ENCODE peak calls at places on chromosomes 11 and 22, in five cellular contexts. Q, O, C, P and R are unnamed samples.

GRCh38 chr11:75272391-75272790 is 31.8 kb downstream of the TPBGL start:
- DNase-seq in Q (no peak), O (no peak), C (no peak), P (no peak), R (no peak)

GRCh38 chr11:119940401-119940976 is 197.4 kb downstream of the TRIM29 start:
- DNase-seq in Q (no peak), O (no peak), C (no peak), P (no peak), R (no peak)

GRCh38 chr11:85171648-85172257 is 455.4 kb downstream of the DLG2 start:
- DNase-seq in Q (no peak), O (no peak), C (no peak), P (no peak), R (no peak)

GRCh38 chr11:35525501-35526175 is at the start of gene PAMR1:
- DNase-seq in Q (peak), O (peak), C (no peak), P (peak), R (peak)

GRCh38 chr22:37242395-37242918 is 1.6 kb downstream of the RAC2 start:
- DNase-seq in Q (no peak), O (no peak), C (peak), P (peak), R (peak)

GRCh38 chr11:65395961-65396530 is 9.6 kb downstream of the FRMD8 start:
- DNase-seq in Q (no peak), O (no peak), C (no peak), P (no peak), R (no peak)

GRCh38 chr22:45460288-45461109 is 42.2 kb upstream of the FBLN1 start:
- DNase-seq in Q (peak), O (peak), C (no peak), P (no peak), R (no peak)

GRCh38 chr11:43541993-43542392 is 138.5 kb upstream of the HSD17B12 start:
- DNase-seq in Q (no peak), O (no peak), C (no peak), P (no peak), R (no peak)

GRCh38 chr22:35400335-35400680 is 368 bp downstream of the MCM5 start:
- DNase-seq in Q (peak), O (no peak), C (no peak), P (no peak), R (no peak)

GRCh38 chr11:1305063-1305495 is 4.4 kb downstream of the TOLLIP start:
- DNase-seq in Q (no peak), O (no peak), C (no peak), P (no peak), R (no peak)

GRCh38 chr11:2586091-2586792 is 113.6 kb downstream of the KCNQ1OT1 start:
- DNase-seq in Q (peak), O (no peak), C (no peak), P (peak), R (peak)

GRCh38 chr11:34773826-34774225 is 142.4 kb downstream of the APIP start:
- DNase-seq in Q (no peak), O (peak), C (no peak), P (no peak), R (no peak)

GRCh38 chr11:45322891-45323597 is 36.9 kb upstream of the SYT13 start:
- DNase-seq in Q (no peak), O (no peak), C (no peak), P (no peak), R (no peak)

GRCh38 chr11:72709478-72710238 is 35.4 kb upstream of the PDE2A start:
- DNase-seq in Q (no peak), O (no peak), C (no peak), P (no peak), R (no peak)

GRCh38 chr11:15969701-15970329 is 386.5 kb downstream of the SOX6 start:
- DNase-seq in Q (no peak), O (peak), C (no peak), P (no peak), R (no peak)

GRCh38 chr11:134589155-134589554 is 177.1 kb upstream of the B3GAT1 start:
- DNase-seq in Q (no peak), O (no peak), C (no peak), P (no peak), R (no peak)

GRCh38 chr11:100757636-100758035 is 70.5 kb downstream of the ARHGAP42 start:
- DNase-seq in Q (no peak), O (no peak), C (no peak), P (no peak), R (no peak)

GRCh38 chr11:116580828-116581227 is 192.0 kb downstream of the BUD13 start:
- DNase-seq in Q (peak), O (no peak), C (no peak), P (no peak), R (no peak)

GRCh38 chr22:41968601-41969000 is 642 bp upstream of the SEPTIN3 start:
- DNase-seq in Q (no peak), O (no peak), C (no peak), P (no peak), R (no peak)

GRCh38 chr11:102276302-102277182 is 40.7 kb upstream of the BIRC3 start:
- DNase-seq in Q (no peak), O (no peak), C (no peak), P (no peak), R (no peak)